ENCODE peak calls at places on chromosomes 6 and 20, in seven cellular contexts. C is fibroblast of lung, E is right atrium auricular region, Z is HepG2, F is heart right ventricle, D is esophagus squamous epithelium, J is GM23248. W is an unnamed sample.
A peak's percentile ranks its signal among the peaks of the same experiment; 100 is the strongest.

GRCh38 chr20:22691369-22692118 is 107.2 kb upstream of the FOXA2 start:
- DNase-seq in C (peak; percentile 37), E (peak; percentile 85), Z (peak; percentile 68), F (peak; percentile 82), D (no peak), J (peak; percentile 85), W (peak; percentile 50)

GRCh38 chr6:155341130-155341828 is 27.0 kb upstream of the TFB1M start:
- DNase-seq in C (peak; percentile 92), E (no peak), Z (peak; percentile 49), F (no peak), D (no peak), J (peak; percentile 77), W (no peak)

GRCh38 chr6:17281100-17281496 is at the start of gene RBM24:
- DNase-seq in C (peak; percentile 80), E (no peak), Z (peak; percentile 66), F (peak; percentile 52), D (no peak), J (peak; percentile 89), W (peak; percentile 55)

GRCh38 chr6:53413326-53413725 is 64.6 kb upstream of the ELOVL5 start:
- DNase-seq in C (no peak), E (no peak), Z (no peak), F (no peak), D (no peak), J (no peak), W (no peak)

GRCh38 chr6:156449569-156449968 is 327.6 kb upstream of the ARID1B start:
- DNase-seq in C (no peak), E (no peak), Z (no peak), F (no peak), D (no peak), J (no peak), W (peak; percentile 2)

GRCh38 chr6:50272611-50273010 is 222.9 kb upstream of the DEFB112 start:
- DNase-seq in C (no peak), E (no peak), Z (no peak), F (no peak), D (no peak), J (no peak), W (no peak)

GRCh38 chr6:70900061-70900460 is 56.8 kb downstream of the B3GAT2 start:
- DNase-seq in C (no peak), E (no peak), Z (no peak), F (peak; percentile 19), D (no peak), J (no peak), W (no peak)

GRCh38 chr20:3693376-3693775 is 11.6 kb upstream of the ADAM33 start:
- DNase-seq in C (no peak), E (no peak), Z (no peak), F (no peak), D (no peak), J (no peak), W (no peak)

GRCh38 chr20:25203891-25204320 is 8.4 kb downstream of the ENTPD6 start:
- DNase-seq in C (no peak), E (no peak), Z (no peak), F (no peak), D (no peak), J (no peak), W (no peak)

GRCh38 chr6:53962631-53963030 is 148.6 kb upstream of the MLIP start:
- DNase-seq in C (no peak), E (no peak), Z (no peak), F (no peak), D (no peak), J (no peak), W (no peak)

GRCh38 chr6:159919011-159919511 is 28.3 kb downstream of the MAS1 start:
- DNase-seq in C (peak; percentile 44), E (no peak), Z (no peak), F (no peak), D (no peak), J (peak; percentile 56), W (no peak)

GRCh38 chr6:138162947-138163569 is 1.3 kb downstream of the ARFGEF3 start:
- DNase-seq in C (no peak), E (no peak), Z (no peak), F (no peak), D (no peak), J (no peak), W (no peak)

GRCh38 chr20:41746635-41747034 is 128.5 kb upstream of the CHD6 start:
- DNase-seq in C (no peak), E (peak; percentile 30), Z (no peak), F (no peak), D (no peak), J (no peak), W (no peak)

GRCh38 chr20:59822291-59823029 is 111.0 kb downstream of the SYCP2 start:
- DNase-seq in C (no peak), E (peak; percentile 42), Z (no peak), F (no peak), D (no peak), J (no peak), W (no peak)

GRCh38 chr6:72784581-72784980 is 162.7 kb downstream of the KCNQ5 start:
- DNase-seq in C (peak; percentile 80), E (no peak), Z (no peak), F (no peak), D (no peak), J (peak; percentile 80), W (no peak)

GRCh38 chr6:143973097-143973979 is 34.7 kb downstream of the PLAGL1 start:
- DNase-seq in C (no peak), E (no peak), Z (peak; percentile 35), F (no peak), D (no peak), J (no peak), W (no peak)

GRCh38 chr20:37680420-37680819 is 13.4 kb upstream of the CTNNBL1 start:
- DNase-seq in C (peak; percentile 8), E (no peak), Z (no peak), F (no peak), D (no peak), J (peak; percentile 44), W (no peak)

GRCh38 chr6:44500074-44500473 is 112.6 kb downstream of the CDC5L start:
- DNase-seq in C (no peak), E (peak; percentile 32), Z (no peak), F (no peak), D (no peak), J (no peak), W (no peak)

GRCh38 chr6:52187098-52187497 is 923 bp downstream of the IL17A start:
- DNase-seq in C (no peak), E (no peak), Z (no peak), F (no peak), D (no peak), J (no peak), W (no peak)

GRCh38 chr20:35297153-35297552 is 4.9 kb upstream of the FAM83C start:
- DNase-seq in C (no peak), E (no peak), Z (no peak), F (no peak), D (no peak), J (no peak), W (no peak)

GRCh38 chr20:62657956-62658355 is 15.7 kb downstream of the SLCO4A1 start:
- DNase-seq in C (no peak), E (no peak), Z (no peak), F (no peak), D (no peak), J (no peak), W (no peak)

DNA sequence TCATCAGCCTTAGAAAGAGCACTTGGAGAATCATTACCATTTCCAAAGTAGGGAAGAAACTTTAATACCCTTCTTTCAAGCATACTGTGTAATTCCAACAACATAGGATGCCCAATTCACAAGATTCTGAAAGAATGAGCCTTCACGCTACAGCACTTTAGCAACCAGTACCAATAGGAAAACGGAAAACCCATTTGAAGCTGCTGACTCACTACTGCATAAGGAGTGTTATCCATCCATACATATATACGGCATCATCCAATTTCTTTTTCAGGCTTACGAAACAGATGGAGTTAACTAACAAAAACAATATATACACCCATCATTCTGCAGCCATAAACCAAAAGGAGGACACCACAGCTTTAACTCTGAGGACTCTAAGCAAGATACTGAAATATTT is 25.0 kb downstream of the FYN start:
- DNase-seq in C (peak; percentile 14), E (no peak), Z (no peak), F (no peak), D (no peak), J (no peak), W (no peak)
- H3K4me1 ChIP-seq in C (no peaks in the 10 kb centered on the region), E (peaks cover 92% of the 10 kb centered on the region), Z (peaks cover 38% of the 10 kb centered on the region), F (peaks cover 20% of the 10 kb centered on the region), D (peaks cover 77% of the 10 kb centered on the region), J (peaks cover 26% of the 10 kb centered on the region), W (peaks cover 2% of the 10 kb centered on the region)

GRCh38 chr6:102039450-102039849 is 645.9 kb downstream of the GRIK2 start:
- DNase-seq in C (no peak), E (no peak), Z (no peak), F (no peak), D (no peak), J (no peak), W (no peak)
- H3K36me3 ChIP-seq in C (no peaks in the 10 kb centered on the region), E (no peaks in the 10 kb centered on the region), Z (no peaks in the 10 kb centered on the region), F (no peaks in the 10 kb centered on the region), D (no peaks in the 10 kb centered on the region), J (no peaks in the 10 kb centered on the region), W (no peaks in the 10 kb centered on the region)

DNA sequence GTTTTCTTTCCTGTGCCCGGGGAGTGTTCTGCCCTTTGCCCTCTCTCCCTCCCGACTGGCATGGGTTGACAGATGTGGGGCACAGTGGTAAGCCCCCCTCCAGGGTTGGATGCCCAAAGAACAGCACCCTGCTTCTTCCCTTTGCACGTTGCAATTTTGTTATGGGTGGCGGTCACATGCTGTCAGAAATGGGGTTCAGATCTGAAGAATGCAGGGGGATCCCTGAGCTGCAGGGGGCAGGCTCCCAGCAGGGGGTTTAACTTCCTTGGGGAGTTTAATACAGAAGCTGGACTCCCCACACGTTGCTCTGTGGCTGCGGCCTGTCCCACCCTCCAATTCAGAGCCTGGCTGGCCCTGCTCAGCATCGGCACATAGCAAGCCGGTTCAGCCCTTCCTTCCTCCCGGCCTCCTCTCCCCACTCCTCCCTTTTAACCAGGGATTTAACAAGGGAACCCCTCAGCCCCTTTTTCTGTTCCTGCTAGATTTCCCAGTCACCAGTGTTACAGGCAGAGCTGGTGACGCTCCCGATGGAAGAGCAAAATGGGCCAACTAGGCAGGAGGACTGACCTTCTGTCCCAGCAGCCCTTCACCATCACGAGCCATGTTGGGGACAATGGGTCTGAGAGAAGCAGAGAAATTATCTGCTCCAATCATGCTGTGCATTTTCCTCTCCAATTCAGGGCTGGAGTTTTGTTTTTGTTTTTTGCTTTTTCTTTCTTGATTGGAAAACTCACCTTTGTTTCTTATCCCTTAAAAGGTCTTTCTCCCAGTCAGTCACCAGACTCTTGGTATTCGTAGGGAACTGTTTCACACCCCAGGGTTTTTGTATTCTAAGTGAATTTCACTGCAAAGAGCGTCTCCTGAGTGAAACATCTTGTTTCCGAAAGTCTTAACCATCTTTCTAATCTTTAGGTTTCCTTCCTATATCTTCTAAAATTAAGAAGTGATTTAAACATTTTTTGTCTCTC is 6.8 kb downstream of the FOXF2 start:
- DNase-seq in C (no peak), E (no peak), Z (no peak), F (no peak), D (no peak), J (no peak), W (no peak)
- H3K4me3 ChIP-seq in C (peak overlapping the region; percentile 22), E (no peak overlapping the region), Z (no peak overlapping the region), F (no peak overlapping the region), D (no peak overlapping the region), J (peak overlapping the region; percentile 42), W (no peak overlapping the region)

DNA sequence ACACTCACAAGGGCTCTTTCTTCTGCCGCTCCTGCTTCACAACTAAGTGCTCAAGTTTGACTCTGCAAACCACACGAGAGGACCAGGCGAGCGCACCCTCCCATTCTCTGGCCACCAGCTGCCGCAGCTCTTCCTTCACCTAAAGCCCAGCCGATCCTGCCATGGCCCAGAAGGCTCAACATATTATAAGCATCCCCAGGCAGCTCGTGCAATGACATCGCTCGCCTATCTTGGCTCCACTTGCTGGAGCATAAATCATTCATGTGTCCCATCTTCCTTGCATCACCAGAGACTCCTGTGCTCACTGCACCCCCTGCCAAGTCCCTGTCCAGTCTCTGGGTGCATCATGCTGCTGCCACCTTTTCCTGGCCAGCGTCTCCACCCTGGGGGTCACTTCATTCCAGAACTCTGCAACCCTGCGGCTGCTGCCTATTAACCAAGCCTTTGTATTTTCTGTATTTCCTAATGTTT is 59.0 kb downstream of the PSMG4 start:
- DNase-seq in C (peak; percentile 16), E (no peak), Z (no peak), F (no peak), D (no peak), J (no peak), W (no peak)
- H3K4me1 ChIP-seq in C (no peaks in the 10 kb centered on the region), E (no peaks in the 10 kb centered on the region), Z (no peaks in the 10 kb centered on the region), F (no peaks in the 10 kb centered on the region), D (peaks cover 9% of the 10 kb centered on the region), J (no peaks in the 10 kb centered on the region), W (no peaks in the 10 kb centered on the region)